ENCODE peak calls at places on chromosomes 2 and 18, in nine cellular contexts. One of them, this sample, is unnamed.

GRCh38 chr2:240790370-240791210 is 29.4 kb downstream of the KIF1A start:
- DNase-seq in mesenchymal stem cell: no peak
- DNase-seq in heart right ventricle: no peak
- DNase-seq in effector memory CD4-positive, alpha-beta T cell: no peak
- DNase-seq in HCT116: no peak
- DNase-seq in Karpas-422: no peak
- DNase-seq in cardiac muscle cell: no peak
- DNase-seq in mesendoderm: no peak
- DNase-seq in aorta: peak
- DNase-seq in this sample: no peak

GRCh38 chr2:226888378-226888915 is 52.6 kb downstream of the RHBDD1 start:
- DNase-seq in mesenchymal stem cell: no peak
- DNase-seq in heart right ventricle: no peak
- DNase-seq in effector memory CD4-positive, alpha-beta T cell: no peak
- DNase-seq in HCT116: no peak
- DNase-seq in Karpas-422: no peak
- DNase-seq in cardiac muscle cell: no peak
- DNase-seq in mesendoderm: no peak
- DNase-seq in aorta: no peak
- DNase-seq in this sample: no peak

GRCh38 chr2:12313445-12314118 is 403.2 kb upstream of the TRIB2 start:
- DNase-seq in mesenchymal stem cell: peak
- DNase-seq in heart right ventricle: peak
- DNase-seq in effector memory CD4-positive, alpha-beta T cell: no peak
- DNase-seq in HCT116: no peak
- DNase-seq in Karpas-422: no peak
- DNase-seq in cardiac muscle cell: no peak
- DNase-seq in mesendoderm: no peak
- DNase-seq in aorta: no peak
- DNase-seq in this sample: no peak

GRCh38 chr18:58385472-58385871 is 243.4 kb downstream of the ALPK2 start:
- DNase-seq in mesenchymal stem cell: no peak
- DNase-seq in heart right ventricle: no peak
- DNase-seq in effector memory CD4-positive, alpha-beta T cell: no peak
- DNase-seq in HCT116: no peak
- DNase-seq in Karpas-422: no peak
- DNase-seq in cardiac muscle cell: no peak
- DNase-seq in mesendoderm: no peak
- DNase-seq in aorta: no peak
- DNase-seq in this sample: no peak

GRCh38 chr2:11778923-11779757 is 32.7 kb downstream of the LPIN1 start:
- DNase-seq in mesenchymal stem cell: peak
- DNase-seq in heart right ventricle: peak
- DNase-seq in effector memory CD4-positive, alpha-beta T cell: peak
- DNase-seq in HCT116: peak
- DNase-seq in Karpas-422: peak
- DNase-seq in cardiac muscle cell: peak
- DNase-seq in mesendoderm: peak
- DNase-seq in aorta: peak
- DNase-seq in this sample: peak

GRCh38 chr18:8745355-8746014 is 40.1 kb downstream of the MTCL1 start:
- DNase-seq in mesenchymal stem cell: no peak
- DNase-seq in heart right ventricle: no peak
- DNase-seq in effector memory CD4-positive, alpha-beta T cell: no peak
- DNase-seq in HCT116: no peak
- DNase-seq in Karpas-422: no peak
- DNase-seq in cardiac muscle cell: no peak
- DNase-seq in mesendoderm: no peak
- DNase-seq in aorta: no peak
- DNase-seq in this sample: no peak

GRCh38 chr2:12050381-12050780 is 303.9 kb downstream of the LPIN1 start:
- DNase-seq in mesenchymal stem cell: peak
- DNase-seq in heart right ventricle: peak
- DNase-seq in effector memory CD4-positive, alpha-beta T cell: no peak
- DNase-seq in HCT116: no peak
- DNase-seq in Karpas-422: peak
- DNase-seq in cardiac muscle cell: peak
- DNase-seq in mesendoderm: no peak
- DNase-seq in aorta: no peak
- DNase-seq in this sample: peak

GRCh38 chr18:9803698-9804516 is 81.9 kb upstream of the TXNDC2 start:
- DNase-seq in mesenchymal stem cell: peak
- DNase-seq in heart right ventricle: peak
- DNase-seq in effector memory CD4-positive, alpha-beta T cell: no peak
- DNase-seq in HCT116: no peak
- DNase-seq in Karpas-422: no peak
- DNase-seq in cardiac muscle cell: peak
- DNase-seq in mesendoderm: no peak
- DNase-seq in aorta: peak
- DNase-seq in this sample: no peak

GRCh38 chr2:36408198-36408703 is 52.7 kb downstream of the CRIM1 start:
- DNase-seq in mesenchymal stem cell: peak
- DNase-seq in heart right ventricle: peak
- DNase-seq in effector memory CD4-positive, alpha-beta T cell: no peak
- DNase-seq in HCT116: no peak
- DNase-seq in Karpas-422: no peak
- DNase-seq in cardiac muscle cell: peak
- DNase-seq in mesendoderm: peak
- DNase-seq in aorta: peak
- DNase-seq in this sample: peak

GRCh38 chr18:79926306-79926705 is 25.1 kb downstream of the SLC66A2 start:
- DNase-seq in mesenchymal stem cell: no peak
- DNase-seq in heart right ventricle: no peak
- DNase-seq in effector memory CD4-positive, alpha-beta T cell: no peak
- DNase-seq in HCT116: no peak
- DNase-seq in Karpas-422: no peak
- DNase-seq in cardiac muscle cell: no peak
- DNase-seq in mesendoderm: no peak
- DNase-seq in aorta: peak
- DNase-seq in this sample: no peak

GRCh38 chr2:109444916-109445315 is 168.8 kb downstream of the SEPTIN10 start:
- DNase-seq in mesenchymal stem cell: no peak
- DNase-seq in heart right ventricle: no peak
- DNase-seq in effector memory CD4-positive, alpha-beta T cell: no peak
- DNase-seq in HCT116: no peak
- DNase-seq in Karpas-422: no peak
- DNase-seq in cardiac muscle cell: no peak
- DNase-seq in mesendoderm: no peak
- DNase-seq in aorta: no peak
- DNase-seq in this sample: no peak

GRCh38 chr2:8149985-8150547 is 531.8 kb upstream of the ID2 start:
- DNase-seq in mesenchymal stem cell: peak
- DNase-seq in heart right ventricle: no peak
- DNase-seq in effector memory CD4-positive, alpha-beta T cell: no peak
- DNase-seq in HCT116: no peak
- DNase-seq in Karpas-422: no peak
- DNase-seq in cardiac muscle cell: peak
- DNase-seq in mesendoderm: peak
- DNase-seq in aorta: no peak
- DNase-seq in this sample: peak

GRCh38 chr18:36411745-36412168 is 114.2 kb downstream of the FHOD3 start:
- DNase-seq in mesenchymal stem cell: peak
- DNase-seq in heart right ventricle: no peak
- DNase-seq in effector memory CD4-positive, alpha-beta T cell: no peak
- DNase-seq in HCT116: peak
- DNase-seq in Karpas-422: peak
- DNase-seq in cardiac muscle cell: peak
- DNase-seq in mesendoderm: peak
- DNase-seq in aorta: no peak
- DNase-seq in this sample: peak

GRCh38 chr2:138201326-138201725 is 237.1 kb downstream of the HNMT start:
- DNase-seq in mesenchymal stem cell: peak
- DNase-seq in heart right ventricle: no peak
- DNase-seq in effector memory CD4-positive, alpha-beta T cell: no peak
- DNase-seq in HCT116: no peak
- DNase-seq in Karpas-422: no peak
- DNase-seq in cardiac muscle cell: peak
- DNase-seq in mesendoderm: peak
- DNase-seq in aorta: no peak
- DNase-seq in this sample: peak

GRCh38 chr2:218291318-218291933 is 877 bp downstream of the TMBIM1 start:
- DNase-seq in mesenchymal stem cell: no peak
- DNase-seq in heart right ventricle: peak
- DNase-seq in effector memory CD4-positive, alpha-beta T cell: no peak
- DNase-seq in HCT116: no peak
- DNase-seq in Karpas-422: no peak
- DNase-seq in cardiac muscle cell: peak
- DNase-seq in mesendoderm: no peak
- DNase-seq in aorta: peak
- DNase-seq in this sample: no peak

GRCh38 chr18:8800445-8800844 is 95.1 kb downstream of the MTCL1 start:
- DNase-seq in mesenchymal stem cell: peak
- DNase-seq in heart right ventricle: no peak
- DNase-seq in effector memory CD4-positive, alpha-beta T cell: no peak
- DNase-seq in HCT116: peak
- DNase-seq in Karpas-422: no peak
- DNase-seq in cardiac muscle cell: peak
- DNase-seq in mesendoderm: peak
- DNase-seq in aorta: no peak
- DNase-seq in this sample: peak

GRCh38 chr2:63926800-63927199 is 85.1 kb downstream of the UGP2 start:
- DNase-seq in mesenchymal stem cell: no peak
- DNase-seq in heart right ventricle: no peak
- DNase-seq in effector memory CD4-positive, alpha-beta T cell: no peak
- DNase-seq in HCT116: no peak
- DNase-seq in Karpas-422: no peak
- DNase-seq in cardiac muscle cell: no peak
- DNase-seq in mesendoderm: peak
- DNase-seq in aorta: no peak
- DNase-seq in this sample: no peak

GRCh38 chr2:44833123-44834069 is 108.1 kb upstream of the SIX3 start:
- DNase-seq in mesenchymal stem cell: no peak
- DNase-seq in heart right ventricle: no peak
- DNase-seq in effector memory CD4-positive, alpha-beta T cell: no peak
- DNase-seq in HCT116: no peak
- DNase-seq in Karpas-422: no peak
- DNase-seq in cardiac muscle cell: no peak
- DNase-seq in mesendoderm: no peak
- DNase-seq in aorta: no peak
- DNase-seq in this sample: peak

GRCh38 chr2:233424028-233424951 is 70.0 kb downstream of the DGKD start:
- DNase-seq in mesenchymal stem cell: no peak
- DNase-seq in heart right ventricle: peak
- DNase-seq in effector memory CD4-positive, alpha-beta T cell: no peak
- DNase-seq in HCT116: no peak
- DNase-seq in Karpas-422: no peak
- DNase-seq in cardiac muscle cell: peak
- DNase-seq in mesendoderm: no peak
- DNase-seq in aorta: no peak
- DNase-seq in this sample: no peak

GRCh38 chr2:127370010-127370409 is 17.8 kb downstream of the MAP3K2 start:
- DNase-seq in mesenchymal stem cell: no peak
- DNase-seq in heart right ventricle: no peak
- DNase-seq in effector memory CD4-positive, alpha-beta T cell: no peak
- DNase-seq in HCT116: no peak
- DNase-seq in Karpas-422: no peak
- DNase-seq in cardiac muscle cell: no peak
- DNase-seq in mesendoderm: no peak
- DNase-seq in aorta: no peak
- DNase-seq in this sample: no peak
- H3K4me3 ChIP-seq in mesenchymal stem cell: no peak
- H3K4me3 ChIP-seq in heart right ventricle: no peak
- H3K4me3 ChIP-seq in effector memory CD4-positive, alpha-beta T cell: no peak
- H3K4me3 ChIP-seq in HCT116: no peak
- H3K4me3 ChIP-seq in Karpas-422: no peak
- H3K4me3 ChIP-seq in cardiac muscle cell: no peak
- H3K4me3 ChIP-seq in mesendoderm: no peak
- H3K4me3 ChIP-seq in aorta: no peak
- H3K4me3 ChIP-seq in this sample: no peak

GRCh38 chr2:6992821-6993228 is 75.6 kb downstream of the RNF144A start:
- DNase-seq in mesenchymal stem cell: no peak
- DNase-seq in heart right ventricle: no peak
- DNase-seq in effector memory CD4-positive, alpha-beta T cell: no peak
- DNase-seq in HCT116: no peak
- DNase-seq in Karpas-422: no peak
- DNase-seq in cardiac muscle cell: no peak
- DNase-seq in mesendoderm: no peak
- DNase-seq in aorta: no peak
- DNase-seq in this sample: no peak
- H3K27ac ChIP-seq in mesenchymal stem cell: no peak
- H3K27ac ChIP-seq in heart right ventricle: peak
- H3K27ac ChIP-seq in effector memory CD4-positive, alpha-beta T cell: no peak
- H3K27ac ChIP-seq in HCT116: no peak
- H3K27ac ChIP-seq in Karpas-422: no peak
- H3K27ac ChIP-seq in cardiac muscle cell: no peak
- H3K27ac ChIP-seq in mesendoderm: no peak
- H3K27ac ChIP-seq in aorta: no peak
- H3K27ac ChIP-seq in this sample: no peak

GRCh38 chr2:157822533-157822932 is 53.6 kb downstream of the ACVR1 start:
- DNase-seq in mesenchymal stem cell: no peak
- DNase-seq in heart right ventricle: no peak
- DNase-seq in effector memory CD4-positive, alpha-beta T cell: no peak
- DNase-seq in HCT116: no peak
- DNase-seq in Karpas-422: no peak
- DNase-seq in cardiac muscle cell: no peak
- DNase-seq in mesendoderm: no peak
- DNase-seq in aorta: no peak
- DNase-seq in this sample: no peak
- H3K4me3 ChIP-seq in mesenchymal stem cell: no peak
- H3K4me3 ChIP-seq in heart right ventricle: no peak
- H3K4me3 ChIP-seq in effector memory CD4-positive, alpha-beta T cell: no peak
- H3K4me3 ChIP-seq in HCT116: no peak
- H3K4me3 ChIP-seq in Karpas-422: no peak
- H3K4me3 ChIP-seq in cardiac muscle cell: no peak
- H3K4me3 ChIP-seq in mesendoderm: no peak
- H3K4me3 ChIP-seq in aorta: no peak
- H3K4me3 ChIP-seq in this sample: no peak

GRCh38 chr2:33210626-33211025 is 263.9 kb downstream of the LTBP1 start:
- DNase-seq in mesenchymal stem cell: peak
- DNase-seq in heart right ventricle: peak
- DNase-seq in effector memory CD4-positive, alpha-beta T cell: no peak
- DNase-seq in HCT116: no peak
- DNase-seq in Karpas-422: no peak
- DNase-seq in cardiac muscle cell: peak
- DNase-seq in mesendoderm: peak
- DNase-seq in aorta: peak
- DNase-seq in this sample: peak
- H3K27ac ChIP-seq in mesenchymal stem cell: peak
- H3K27ac ChIP-seq in heart right ventricle: peak
- H3K27ac ChIP-seq in effector memory CD4-positive, alpha-beta T cell: no peak
- H3K27ac ChIP-seq in HCT116: no peak
- H3K27ac ChIP-seq in Karpas-422: no peak
- H3K27ac ChIP-seq in cardiac muscle cell: no peak
- H3K27ac ChIP-seq in mesendoderm: no peak
- H3K27ac ChIP-seq in aorta: no peak
- H3K27ac ChIP-seq in this sample: peak